ENCODE peak calls at places on chromosome 5, in eight cellular contexts. G is fibroblast of pulmonary artery, P is tibial nerve, C is Peyer's patch, M is psoas muscle, B is lung, R is sigmoid colon, Q is cardiac fibroblast. S is an unnamed sample.

GRCh38 chr5:113052041-113052795 is 75.6 kb downstream of the DCP2 start:
- DNase-seq in G (no peak), P (no peak), C (no peak), M (no peak), B (no peak), R (no peak), Q (peak), S (no peak)

GRCh38 chr5:11925701-11926100 is 21.5 kb upstream of the CTNND2 start:
- DNase-seq in G (no peak), P (no peak), C (no peak), M (no peak), B (no peak), R (no peak), Q (no peak), S (no peak)

GRCh38 chr5:164354138-164354751 is 848.8 kb downstream of the MAT2B start:
- DNase-seq in G (no peak), P (no peak), C (no peak), M (no peak), B (no peak), R (no peak), Q (no peak), S (no peak)

GRCh38 chr5:94983861-94984535 is 300.9 kb downstream of the MCTP1 start:
- DNase-seq in G (peak), P (no peak), C (no peak), M (no peak), B (no peak), R (no peak), Q (peak), S (no peak)

GRCh38 chr5:134540747-134541733 is 15.6 kb downstream of the JADE2 start:
- DNase-seq in G (no peak), P (no peak), C (no peak), M (no peak), B (no peak), R (no peak), Q (no peak), S (no peak)

GRCh38 chr5:98735806-98736507 is 37.5 kb upstream of the RGMB start:
- DNase-seq in G (peak), P (no peak), C (no peak), M (no peak), B (no peak), R (no peak), Q (peak), S (no peak)

GRCh38 chr5:86461169-86461956 is 156.4 kb upstream of the COX7C start:
- DNase-seq in G (peak), P (no peak), C (no peak), M (no peak), B (no peak), R (no peak), Q (peak), S (no peak)

GRCh38 chr5:96823900-96824351 is 16.2 kb upstream of the ERAP1 start:
- DNase-seq in G (peak), P (no peak), C (no peak), M (no peak), B (no peak), R (no peak), Q (peak), S (no peak)

GRCh38 chr5:153153086-153153485 is 337.4 kb upstream of the GRIA1 start:
- DNase-seq in G (peak), P (no peak), C (no peak), M (no peak), B (no peak), R (no peak), Q (peak), S (no peak)

GRCh38 chr5:30343707-30344106 is 849.8 kb upstream of the CDH6 start:
- DNase-seq in G (no peak), P (no peak), C (no peak), M (no peak), B (no peak), R (no peak), Q (no peak), S (no peak)

GRCh38 chr5:164934561-164934960 is 1429.1 kb downstream of the MAT2B start:
- DNase-seq in G (no peak), P (no peak), C (no peak), M (no peak), B (no peak), R (no peak), Q (no peak), S (no peak)

GRCh38 chr5:59760798-59761348 is 132.7 kb downstream of the PDE4D start:
- DNase-seq in G (peak), P (no peak), C (no peak), M (no peak), B (no peak), R (no peak), Q (peak), S (no peak)

GRCh38 chr5:132098151-132098594 is 24.6 kb downstream of the CSF2 start:
- DNase-seq in G (no peak), P (no peak), C (no peak), M (no peak), B (no peak), R (no peak), Q (peak), S (no peak)

GRCh38 chr5:94884294-94884693 is 265.8 kb downstream of the SLF1 start:
- DNase-seq in G (no peak), P (peak), C (no peak), M (no peak), B (no peak), R (no peak), Q (peak), S (no peak)

GRCh38 chr5:139807647-139808030 is 12.0 kb downstream of the PSD2 start:
- DNase-seq in G (no peak), P (no peak), C (peak), M (peak), B (no peak), R (no peak), Q (no peak), S (no peak)

GRCh38 chr5:15718411-15719178 is 218.6 kb downstream of the FBXL7 start:
- DNase-seq in G (peak), P (no peak), C (no peak), M (no peak), B (no peak), R (no peak), Q (peak), S (no peak)

GRCh38 chr5:139392678-139393496 is 2.0 kb downstream of the PROB1 start:
- DNase-seq in G (peak), P (no peak), C (peak), M (peak), B (peak), R (no peak), Q (no peak), S (no peak)

GRCh38 chr5:159453209-159453608 is 122.9 kb upstream of the IL12B start:
- DNase-seq in G (no peak), P (no peak), C (no peak), M (no peak), B (no peak), R (no peak), Q (no peak), S (no peak)

GRCh38 chr5:139517683-139518564 is 35.4 kb upstream of the STING1 start:
- DNase-seq in G (peak), P (peak), C (peak), M (peak), B (peak), R (peak), Q (peak), S (peak)

GRCh38 chr5:158639876-158640570 is 459.7 kb downstream of the EBF1 start:
- DNase-seq in G (peak), P (no peak), C (no peak), M (no peak), B (no peak), R (no peak), Q (peak), S (no peak)

GRCh38 chr5:139797335-139797734 is 1.7 kb downstream of the PSD2 start:
- DNase-seq in G (no peak), P (no peak), C (peak), M (peak), B (no peak), R (no peak), Q (no peak), S (no peak)

GRCh38 chr5:94009161-94009560 is 267.8 kb upstream of the POU5F2 start:
- DNase-seq in G (no peak), P (no peak), C (no peak), M (no peak), B (no peak), R (no peak), Q (no peak), S (no peak)

GRCh38 chr5:103617090-103617489 is 54.5 kb upstream of the NUDT12 start:
- DNase-seq in G (no peak), P (no peak), C (no peak), M (no peak), B (no peak), R (no peak), Q (no peak), S (no peak)

GRCh38 chr5:147448766-147449165 is 61.1 kb downstream of the DPYSL3 start:
- DNase-seq in G (peak), P (no peak), C (no peak), M (no peak), B (no peak), R (no peak), Q (no peak), S (no peak)

GRCh38 chr5:110623875-110624274 is 102.6 kb downstream of the TMEM232 start:
- DNase-seq in G (peak), P (no peak), C (no peak), M (no peak), B (no peak), R (no peak), Q (peak), S (no peak)

GRCh38 chr5:118033686-118034338 is 954.5 kb downstream of the DTWD2 start:
- DNase-seq in G (no peak), P (no peak), C (no peak), M (peak), B (no peak), R (peak), Q (no peak), S (no peak)

GRCh38 chr5:113081091-113081490 is 104.5 kb downstream of the DCP2 start:
- DNase-seq in G (no peak), P (no peak), C (no peak), M (no peak), B (no peak), R (no peak), Q (no peak), S (no peak)

GRCh38 chr5:123294544-123294943 is 128.7 kb downstream of the CEP120 start:
- DNase-seq in G (no peak), P (no peak), C (no peak), M (no peak), B (no peak), R (no peak), Q (no peak), S (no peak)

GRCh38 chr5:32852535-32852934 is 141.4 kb downstream of the NPR3 start:
- DNase-seq in G (peak), P (peak), C (no peak), M (peak), B (no peak), R (no peak), Q (peak), S (peak)

GRCh38 chr5:61701877-61702602 is 370.0 kb downstream of the ZSWIM6 start:
- DNase-seq in G (no peak), P (no peak), C (no peak), M (no peak), B (no peak), R (no peak), Q (no peak), S (no peak)

GRCh38 chr5:2183154-2184023 is 300.7 kb upstream of the IRX4 start:
- DNase-seq in G (no peak), P (no peak), C (no peak), M (no peak), B (no peak), R (no peak), Q (no peak), S (no peak)

GRCh38 chr5:128681096-128681495 is 143.1 kb upstream of the FBN2 start:
- DNase-seq in G (peak), P (no peak), C (no peak), M (no peak), B (no peak), R (no peak), Q (no peak), S (no peak)

GRCh38 chr5:123511290-123511647 is 708 bp upstream of the CSNK1G3 start:
- DNase-seq in G (peak), P (no peak), C (no peak), M (no peak), B (no peak), R (no peak), Q (peak), S (no peak)

GRCh38 chr5:116557669-116558271 is 16.9 kb downstream of the SEMA6A start:
- DNase-seq in G (peak), P (peak), C (no peak), M (no peak), B (no peak), R (no peak), Q (peak), S (no peak)
- TF ChIP-seq CTCF in G (peak), P (peak), C (no peak), M (peak), B (no peak), R (no peak), Q (peak), S (peak)

GRCh38 chr5:145834917-145835838 is at the start of gene PRELID2:
- DNase-seq in G (peak), P (peak), C (peak), M (peak), B (peak), R (peak), Q (peak), S (peak)
- H3K4me3 ChIP-seq in G (peak), P (peak), C (peak), M (peak), B (peak), R (peak), Q (peak), S (peak)

DNA sequence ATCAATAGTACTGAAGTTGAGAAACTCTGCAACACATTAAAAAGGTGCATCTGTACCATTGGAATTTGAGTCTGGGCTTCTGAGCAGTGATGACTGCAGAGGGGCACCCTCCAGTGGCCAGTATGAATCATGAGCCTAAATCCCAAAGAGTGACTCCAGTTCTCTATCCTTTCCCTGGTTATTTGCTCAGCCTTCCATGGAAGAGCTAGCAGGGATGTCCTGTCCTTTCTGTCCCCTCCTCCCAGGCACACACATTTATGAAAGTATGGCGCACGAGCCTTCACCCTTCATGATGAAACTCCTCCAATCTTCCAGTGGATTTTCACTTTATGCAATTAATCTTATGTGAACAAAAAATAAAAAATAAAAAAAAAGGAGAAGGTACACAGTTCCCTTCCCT is 81.0 kb downstream of the ESM1 start:
- DNase-seq in G (peak), P (no peak), C (no peak), M (no peak), B (no peak), R (no peak), Q (peak), S (no peak)
- TF ChIP-seq CTCF in G (peak), P (no peak), C (no peak), M (no peak), B (no peak), R (no peak), Q (peak), S (no peak)

GRCh38 chr5:108727639-108728565 is 19.8 kb upstream of the FER start:
- DNase-seq in G (peak), P (peak), C (peak), M (peak), B (peak), R (peak), Q (peak), S (peak)

GRCh38 chr5:108728566-108729305 is 19.0 kb upstream of the FER start:
- DNase-seq in G (no peak), P (no peak), C (no peak), M (no peak), B (peak), R (no peak), Q (peak), S (no peak)

GRCh38 chr5:108729306-108729645 is 18.4 kb upstream of the FER start:
- DNase-seq in G (no peak), P (no peak), C (no peak), M (no peak), B (no peak), R (no peak), Q (peak), S (no peak)

GRCh38 chr5:108727154-108727638 is 20.5 kb upstream of the FER start:
- DNase-seq in G (peak), P (peak), C (no peak), M (no peak), B (peak), R (peak), Q (no peak), S (peak)

DNA sequence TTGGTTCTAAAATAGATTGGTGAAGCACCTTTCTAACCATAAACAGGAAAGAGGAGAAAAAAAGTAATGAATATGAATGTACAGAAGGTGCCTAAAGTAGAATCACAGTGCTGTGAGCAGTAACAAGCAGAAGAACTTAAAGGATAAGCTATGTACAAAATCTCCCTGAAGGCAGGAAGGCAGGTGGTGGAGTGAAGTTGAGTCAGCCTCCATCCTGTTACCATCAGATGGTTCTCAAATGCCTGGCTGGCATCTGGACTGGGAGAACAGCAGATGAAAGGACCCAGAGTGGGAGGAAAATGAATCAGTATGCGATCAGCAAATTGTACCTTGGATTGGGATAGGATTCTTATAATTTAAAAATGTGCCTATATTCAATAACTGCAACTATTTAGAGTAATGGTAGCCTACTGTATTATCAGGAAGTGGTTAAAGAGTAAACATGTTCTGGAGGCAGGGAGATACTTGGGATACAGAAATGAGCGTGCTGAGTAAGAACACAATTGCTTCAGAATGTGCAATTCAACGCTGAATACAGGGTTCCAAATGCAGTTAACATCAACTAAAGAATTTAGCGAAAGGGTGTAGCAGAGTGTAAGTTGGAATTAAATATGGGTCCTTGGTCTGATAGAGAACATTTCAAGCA is 21.1 kb upstream of the FER start:
- DNase-seq in G (no peak), P (no peak), C (no peak), M (no peak), B (no peak), R (no peak), Q (peak), S (no peak)
- H3K4me3 ChIP-seq in G (no peak), P (no peak), C (no peak), M (peak), B (no peak), R (peak), Q (no peak), S (no peak)

DNA sequence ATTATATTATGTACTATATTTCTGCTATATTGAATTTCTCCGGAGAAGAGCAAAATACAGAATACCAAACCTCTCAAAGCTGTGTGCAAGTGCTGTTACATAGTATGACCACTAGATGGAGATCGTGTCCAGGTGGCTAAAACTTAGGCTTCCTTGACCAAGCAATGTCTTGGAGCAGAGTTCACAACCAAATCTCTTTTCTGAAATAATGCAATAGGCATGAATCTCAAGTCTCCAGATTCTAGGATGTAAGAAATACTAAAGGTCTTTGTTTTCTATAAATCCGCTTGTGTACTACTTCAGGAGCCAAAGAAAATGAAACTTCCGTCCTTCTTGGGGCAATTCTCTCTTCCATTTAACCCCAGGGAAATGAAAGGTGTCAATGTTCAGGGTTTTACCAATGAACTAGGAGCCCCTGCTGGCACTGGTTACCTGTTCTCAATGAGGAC is 181.5 kb upstream of the RAI14 start:
- DNase-seq in G (peak), P (peak), C (no peak), M (no peak), B (no peak), R (no peak), Q (peak), S (no peak)
- TF ChIP-seq CTCF in G (peak), P (peak), C (peak), M (peak), B (peak), R (peak), Q (peak), S (peak)

S was measured in right atrium auricular region.